ENCODE peak calls at places on chromosomes 7 and 10, in five cellular contexts. H, D, T, P and K are unnamed samples.

GRCh38 chr10:60291354-60291930 is 98.2 kb downstream of the ANK3 start:
- DNase-seq in H (no peak), D (no peak), T (no peak), P (no peak), K (no peak)

GRCh38 chr10:72097448-72098300 is 9.3 kb upstream of the SPOCK2 start:
- DNase-seq in H (no peak), D (peak), T (peak), P (peak), K (no peak)

GRCh38 chr10:1240341-1240775 is 184.2 kb downstream of the WDR37 start:
- DNase-seq in H (peak), D (no peak), T (no peak), P (no peak), K (no peak)

GRCh38 chr7:130723784-130724183 is 10.2 kb downstream of the KLF14 start:
- DNase-seq in H (no peak), D (no peak), T (peak), P (no peak), K (no peak)

GRCh38 chr7:15086171-15086745 is 183.7 kb upstream of the DGKB start:
- DNase-seq in H (no peak), D (no peak), T (no peak), P (peak), K (no peak)

GRCh38 chr7:102044641-102044983 is 227.2 kb downstream of the CUX1 start:
- DNase-seq in H (no peak), D (no peak), T (no peak), P (no peak), K (no peak)

GRCh38 chr7:1012004-1012348 is 29.0 kb downstream of the CYP2W1 start:
- DNase-seq in H (no peak), D (no peak), T (no peak), P (no peak), K (no peak)

GRCh38 chr10:62459072-62459471 is 84.9 kb downstream of the ZNF365 start:
- DNase-seq in H (no peak), D (no peak), T (peak), P (peak), K (no peak)

GRCh38 chr10:119371704-119372663 is 164.6 kb downstream of the GRK5 start:
- DNase-seq in H (no peak), D (no peak), T (no peak), P (no peak), K (no peak)

GRCh38 chr10:76185476-76186255 is 754.2 kb downstream of the LRMDA start:
- DNase-seq in H (no peak), D (no peak), T (no peak), P (no peak), K (no peak)

GRCh38 chr7:116571037-116571436 is 46.2 kb downstream of the CAV1 start:
- DNase-seq in H (no peak), D (peak), T (peak), P (peak), K (no peak)

GRCh38 chr10:113687041-113687440 is 7.3 kb downstream of the CASP7 start:
- DNase-seq in H (no peak), D (no peak), T (no peak), P (no peak), K (no peak)

GRCh38 chr7:101959829-101960228 is 142.4 kb downstream of the CUX1 start:
- DNase-seq in H (no peak), D (no peak), T (no peak), P (no peak), K (no peak)